ENCODE peak calls at places on chromosomes 13 and 19, in ten cellular contexts. O, D, G, M, N, S, V, A, P and J are unnamed samples. For H3K27me3, the result is how much of the 10 kb centered on the place peaks cover.

GRCh38 chr13:32838985-32839384 is 177.2 kb upstream of the KL start:
- DNase-seq in O (no peak), D (no peak), G (no peak), M (no peak), N (peak), S (no peak), V (no peak), A (no peak), P (no peak), J (no peak)

GRCh38 chr19:16274466-16274865 is 50.2 kb upstream of the KLF2 start:
- DNase-seq in O (no peak), D (no peak), G (no peak), M (no peak), N (no peak), S (no peak), V (no peak), A (no peak), P (no peak), J (no peak)

GRCh38 chr19:52991484-52991883 is 22.2 kb upstream of the ERVV-1 start:
- DNase-seq in O (no peak), D (no peak), G (no peak), M (no peak), N (no peak), S (no peak), V (no peak), A (no peak), P (no peak), J (peak)

GRCh38 chr13:31046711-31047279 is 114.3 kb downstream of the TEX26 start:
- DNase-seq in O (no peak), D (no peak), G (no peak), M (no peak), N (peak), S (peak), V (no peak), A (no peak), P (no peak), J (no peak)

GRCh38 chr19:54661846-54662489 is 817 bp upstream of the LILRB4 start:
- DNase-seq in O (no peak), D (no peak), G (no peak), M (no peak), N (no peak), S (no peak), V (no peak), A (no peak), P (no peak), J (no peak)

GRCh38 chr19:9641810-9642209 is 20.8 kb upstream of the ZNF561 start:
- DNase-seq in O (no peak), D (no peak), G (no peak), M (no peak), N (no peak), S (no peak), V (no peak), A (peak), P (no peak), J (no peak)

GRCh38 chr19:36436531-36436930 is 18.1 kb upstream of the ZFP82 start:
- DNase-seq in O (no peak), D (no peak), G (no peak), M (no peak), N (no peak), S (no peak), V (no peak), A (peak), P (no peak), J (no peak)

GRCh38 chr13:30666113-30666512 is 48.4 kb downstream of the USPL1 start:
- DNase-seq in O (no peak), D (no peak), G (no peak), M (no peak), N (no peak), S (no peak), V (no peak), A (peak), P (no peak), J (no peak)

GRCh38 chr13:22926176-22927007 is 254.4 kb upstream of the SGCG start:
- DNase-seq in O (peak), D (peak), G (no peak), M (no peak), N (peak), S (peak), V (no peak), A (peak), P (no peak), J (peak)

GRCh38 chr13:106455777-106456176 is 79.7 kb downstream of the EFNB2 start:
- DNase-seq in O (no peak), D (no peak), G (no peak), M (no peak), N (no peak), S (no peak), V (no peak), A (no peak), P (no peak), J (no peak)

GRCh38 chr19:39401549-39402416 is 4.9 kb upstream of the ZFP36 start:
- DNase-seq in O (peak), D (peak), G (peak), M (peak), N (peak), S (peak), V (no peak), A (no peak), P (peak), J (no peak)

GRCh38 chr19:33819875-33820781 is 23.5 kb downstream of the KCTD15 start:
- DNase-seq in O (peak), D (peak), G (peak), M (peak), N (peak), S (peak), V (peak), A (peak), P (peak), J (peak)

GRCh38 chr13:41458939-41459753 is 1.8 kb downstream of the RGCC start:
- DNase-seq in O (peak), D (peak), G (peak), M (peak), N (peak), S (peak), V (no peak), A (peak), P (peak), J (no peak)

GRCh38 chr13:55553736-55554135 is 1587.0 kb upstream of the PRR20A start:
- DNase-seq in O (no peak), D (no peak), G (no peak), M (no peak), N (no peak), S (no peak), V (no peak), A (no peak), P (no peak), J (no peak)
- TF ChIP-seq CTCF in O (no peak), D (no peak), G (no peak), M (no peak), N (no peak), S (no peak), V (no peak), A (no peak), P (no peak), J (no peak)

DNA sequence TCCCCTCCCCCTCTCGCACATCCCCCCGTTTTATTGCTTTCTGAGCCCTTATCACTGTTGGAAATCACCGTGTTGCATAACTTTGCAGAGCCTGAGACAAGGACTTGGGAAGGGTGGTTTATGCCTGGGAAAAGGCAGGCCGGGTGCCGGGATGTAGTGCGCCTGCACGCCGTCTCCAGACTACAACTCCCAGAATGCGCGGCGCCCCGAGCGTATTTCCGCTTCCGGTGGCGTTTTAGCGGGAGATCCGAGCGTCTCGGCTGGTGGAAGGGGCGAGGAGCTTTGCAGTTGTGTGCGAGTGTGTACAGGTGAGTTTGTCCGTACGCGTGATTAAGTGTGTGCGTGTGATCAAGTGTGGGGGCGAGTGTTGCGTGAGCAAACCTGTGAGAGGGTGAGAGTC is 75.4 kb downstream of the PEG3 start:
- DNase-seq in O (peak), D (peak), G (peak), M (no peak), N (peak), S (peak), V (peak), A (no peak), P (peak), J (no peak)
- H3K4me3 ChIP-seq in O (peak), D (peak), G (peak), M (peak), N (peak), S (peak), V (peak), A (no peak), P (peak), J (no peak)

GRCh38 chr19:47469719-47470118 is 2.0 kb downstream of the SLC8A2 start:
- DNase-seq in O (no peak), D (no peak), G (no peak), M (no peak), N (no peak), S (no peak), V (no peak), A (no peak), P (no peak), J (no peak)
- H3K27me3 ChIP-seq in O (under half), D (under half), G (under half), M (under half), N (under half), S (under half), V (under half), A (under half), P (under half), J (under half)

GRCh38 chr13:90943961-90944360 is 403.5 kb upstream of the MIR17HG start:
- DNase-seq in O (no peak), D (no peak), G (no peak), M (no peak), N (no peak), S (no peak), V (no peak), A (no peak), P (no peak), J (no peak)
- TF ChIP-seq CTCF in O (no peak), D (no peak), G (no peak), M (no peak), N (no peak), S (no peak), V (no peak), A (no peak), P (no peak), J (no peak)

DNA sequence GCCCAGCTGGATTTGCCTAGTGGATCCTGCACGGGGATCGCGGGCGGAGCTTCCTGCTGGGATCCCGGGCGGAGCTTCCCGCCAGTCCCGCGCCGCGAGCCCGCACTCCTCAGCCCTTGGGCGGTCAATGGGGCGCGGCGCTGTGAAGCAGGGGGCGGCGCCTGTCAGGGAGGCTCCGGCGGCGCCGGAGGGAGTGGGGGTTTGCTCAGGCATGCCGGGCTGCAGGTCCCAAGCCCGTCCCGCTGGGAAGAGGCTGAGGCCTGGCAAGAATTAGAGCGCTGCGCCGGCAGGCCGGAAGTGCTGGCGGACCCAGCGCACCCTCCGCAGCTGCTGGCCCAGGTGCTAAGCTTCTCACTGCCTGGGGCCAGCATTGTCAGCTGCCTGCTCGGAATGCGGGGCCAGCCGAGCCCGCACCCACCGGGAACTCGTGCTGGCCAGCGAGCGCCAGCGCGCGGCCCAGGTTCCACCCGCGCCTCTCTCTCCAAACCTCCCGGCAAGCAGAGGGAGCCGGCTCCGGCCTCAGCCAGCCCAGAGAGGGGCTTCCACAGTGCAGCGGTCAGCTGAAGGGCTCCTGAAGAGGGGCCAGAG is 119.6 kb downstream of the PRR20E start:
- DNase-seq in O (no peak), D (no peak), G (no peak), M (no peak), N (no peak), S (no peak), V (no peak), A (no peak), P (no peak), J (no peak)
- H3K4me3 ChIP-seq in O (no peak), D (no peak), G (no peak), M (no peak), N (no peak), S (no peak), V (no peak), A (no peak), P (no peak), J (no peak)

DNA sequence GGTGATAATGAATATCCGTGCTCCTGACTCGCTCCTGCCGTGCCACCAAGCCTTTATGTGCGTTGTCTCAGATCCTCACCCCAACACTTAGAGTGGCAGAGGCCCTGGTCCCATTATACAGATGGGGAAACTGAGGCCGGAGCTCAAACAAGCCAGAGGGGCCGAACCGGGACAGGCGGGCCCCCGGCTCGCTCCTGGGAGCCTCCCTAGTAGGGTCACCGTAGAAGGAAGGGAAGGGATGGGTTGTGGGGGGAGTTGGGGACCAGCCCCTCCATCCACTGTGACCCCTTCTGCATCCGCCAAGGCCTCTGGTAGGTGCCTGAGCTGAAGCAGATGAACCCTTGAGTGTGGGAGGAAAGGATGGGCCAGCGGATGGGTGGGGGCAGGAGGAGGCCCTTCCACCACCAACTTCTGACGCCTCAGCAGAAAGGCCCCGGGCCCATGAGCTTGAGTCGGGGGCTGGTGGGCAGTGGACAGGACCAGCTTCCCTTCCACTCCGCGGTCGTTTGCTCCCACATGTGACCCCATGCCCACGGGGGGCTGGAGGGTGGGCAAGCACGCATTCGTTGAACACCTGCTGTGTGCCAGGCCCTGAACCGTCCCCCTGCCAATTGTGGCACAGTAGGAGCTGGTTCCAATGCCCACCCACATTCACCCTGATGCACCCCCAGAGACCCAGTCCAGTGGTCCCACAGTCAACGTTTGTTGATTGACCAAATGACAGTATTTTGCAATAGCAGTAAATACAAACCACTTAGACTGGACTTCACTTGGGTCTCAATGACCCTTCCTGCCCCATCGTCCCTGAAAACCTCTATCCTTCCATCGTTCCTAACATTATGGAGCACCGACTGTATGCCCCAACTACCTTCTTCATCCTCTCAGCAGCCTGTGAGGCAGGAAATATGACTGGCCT is 24.2 kb upstream of the TCF3 start:
- DNase-seq in O (no peak), D (no peak), G (no peak), M (no peak), N (no peak), S (no peak), V (no peak), A (no peak), P (no peak), J (no peak)
- H3K27me3 ChIP-seq in O (half or more), D (half or more), G (under half), M (under half), N (half or more), S (under half), V (under half), A (half or more), P (under half), J (under half)